ENCODE peak calls at places on chromosomes 7 and 10, in nine cellular contexts. F is T-helper 9 cell; V is activated gamma-delta T cell treated with Interleukin-2 at 50 U/mL for 16 hours; Y is stimulated activated CD4-positive, alpha-beta T cell treated with anti-CD3 and anti-CD28 coated beads, Interleukin-1b, Interleukin-23, amount 100 ng/mL, for 48 hours; A is activated T-helper 1 cell treated with anti-CD3 and anti-CD28 coated beads, Interleukin-2, amount 50 U/mL, for 16 hours; S is right lobe of liver; C is GOT3; B is AML-193; H is thoracic aorta. W is an unnamed sample.

GRCh38 chr10:133166828-133167692 is 7.0 kb downstream of the KNDC1 start:
- DNase-seq in B (no peak), H (no peak), A (no peak), V (no peak), C (no peak), F (no peak), S (no peak), Y (no peak), W (peak)

GRCh38 chr10:62250594-62251198 is 17.9 kb downstream of the RTKN2 start:
- DNase-seq in B (no peak), H (no peak), Y (no peak), F (no peak), V (no peak), A (no peak), S (no peak), C (no peak), W (no peak)

GRCh38 chr10:126075009-126075408 is 178.6 kb downstream of the FANK1 start:
- DNase-seq in H (no peak), A (no peak), B (no peak), V (no peak), F (no peak), Y (no peak), S (no peak), C (no peak), W (no peak)

GRCh38 chr7:132214452-132214851 is 361.8 kb downstream of the PLXNA4 start:
- DNase-seq in C (no peak), A (no peak), F (no peak), B (no peak), Y (no peak), H (no peak), S (no peak), V (no peak), W (no peak)

GRCh38 chr7:132433286-132433685 is 143.0 kb downstream of the PLXNA4 start:
- DNase-seq in Y (no peak), C (no peak), H (no peak), B (no peak), V (no peak), S (no peak), A (no peak), F (no peak), W (no peak)

GRCh38 chr10:114271779-114272167 is 32.7 kb downstream of the VWA2 start:
- DNase-seq in C (peak), B (no peak), H (peak), V (no peak), S (no peak), Y (no peak), A (no peak), F (no peak), W (no peak)

GRCh38 chr7:99409814-99410213 is 1.0 kb downstream of the BUD31 start:
- DNase-seq in H (no peak), V (no peak), B (no peak), S (no peak), A (no peak), F (no peak), Y (no peak), C (no peak), W (no peak)

GRCh38 chr7:30804078-30804661 is 33.0 kb downstream of the MINDY4 start:
- DNase-seq in F (no peak), C (no peak), V (no peak), Y (no peak), A (no peak), H (no peak), S (no peak), B (no peak), W (no peak)

GRCh38 chr7:32045228-32045627 is 25.0 kb downstream of the PDE1C start:
- DNase-seq in V (no peak), Y (no peak), B (no peak), S (no peak), F (no peak), H (no peak), A (no peak), C (no peak), W (no peak)

GRCh38 chr7:47638679-47639306 is 56.9 kb upstream of the TNS3 start:
- DNase-seq in S (no peak), A (no peak), F (no peak), Y (no peak), H (peak), C (no peak), V (no peak), B (no peak), W (no peak)

GRCh38 chr10:78196964-78197363 is 163.3 kb downstream of the RPS24 start:
- DNase-seq in F (no peak), C (no peak), S (no peak), B (no peak), Y (peak), H (no peak), V (no peak), A (no peak), W (no peak)

GRCh38 chr7:99525713-99526440 is 21.4 kb downstream of the ZKSCAN5 start:
- DNase-seq in A (no peak), F (no peak), S (peak), Y (no peak), B (peak), V (no peak), C (no peak), H (no peak), W (no peak)

GRCh38 chr10:127374901-127375300 is 174.2 kb upstream of the NPS start:
- DNase-seq in A (no peak), S (no peak), V (no peak), Y (no peak), H (no peak), B (no peak), F (no peak), C (no peak), W (no peak)

GRCh38 chr7:137018468-137018867 is 150.0 kb downstream of the CHRM2 start:
- DNase-seq in C (no peak), S (no peak), V (no peak), A (no peak), B (no peak), Y (no peak), F (no peak), H (no peak), W (no peak)

GRCh38 chr7:137904826-137905225 is 58.1 kb upstream of the DGKI start:
- DNase-seq in H (no peak), S (no peak), A (no peak), B (no peak), F (no peak), V (no peak), Y (no peak), C (no peak), W (no peak)

GRCh38 chr7:128672927-128673517 is 930 bp downstream of the GARIN1A start:
- DNase-seq in F (no peak), Y (peak), A (no peak), C (no peak), S (no peak), B (no peak), V (peak), H (no peak), W (peak)

GRCh38 chr7:156463280-156463679 is 177.3 kb upstream of the RNF32 start:
- DNase-seq in C (no peak), B (no peak), F (no peak), A (no peak), Y (no peak), S (no peak), V (no peak), H (no peak), W (no peak)

GRCh38 chr10:5737352-5737751 is 52.7 kb downstream of the TASOR2 start:
- DNase-seq in Y (no peak), F (no peak), A (no peak), B (no peak), C (no peak), V (no peak), S (no peak), H (no peak), W (no peak)

GRCh38 chr7:36644625-36645422 is 79.5 kb downstream of the AOAH start:
- DNase-seq in C (no peak), Y (no peak), F (no peak), S (no peak), A (no peak), H (no peak), V (no peak), B (no peak), W (peak)

GRCh38 chr10:124347956-124348355 is 70.8 kb downstream of the OAT start:
- DNase-seq in H (no peak), C (no peak), V (no peak), B (no peak), F (no peak), Y (no peak), S (no peak), A (no peak), W (no peak)

GRCh38 chr10:9845075-9845474 is 1172.6 kb upstream of the CELF2 start:
- DNase-seq in C (no peak), V (no peak), A (no peak), Y (no peak), S (no peak), H (no peak), B (no peak), F (no peak), W (no peak)

GRCh38 chr7:106054971-106055370 is 57.1 kb downstream of the SYPL1 start:
- DNase-seq in S (no peak), B (no peak), F (no peak), C (no peak), H (no peak), A (no peak), V (no peak), Y (no peak), W (peak)

GRCh38 chr10:106311590-106311989 is 852.9 kb downstream of the SORCS1 start:
- DNase-seq in Y (no peak), H (no peak), B (no peak), S (no peak), A (no peak), V (no peak), F (no peak), C (no peak), W (no peak)

GRCh38 chr10:8069627-8070026 is 15.1 kb downstream of the GATA3 start:
- DNase-seq in V (no peak), C (no peak), A (no peak), Y (no peak), H (no peak), B (no peak), S (no peak), F (no peak), W (no peak)

GRCh38 chr10:75887981-75888380 is 456.6 kb downstream of the LRMDA start:
- DNase-seq in A (no peak), S (no peak), V (no peak), B (no peak), C (no peak), F (no peak), H (no peak), Y (no peak), W (no peak)

GRCh38 chr10:26211781-26212444 is 4.7 kb upstream of the GAD2 start:
- DNase-seq in F (no peak), S (no peak), C (no peak), B (no peak), Y (no peak), A (no peak), H (no peak), V (no peak), W (no peak)

GRCh38 chr10:117934477-117934876 is 112.3 kb downstream of the RAB11FIP2 start:
- DNase-seq in C (no peak), F (no peak), V (no peak), S (no peak), B (no peak), A (no peak), Y (no peak), H (no peak), W (no peak)

GRCh38 chr7:137009404-137009803 is 141.0 kb downstream of the CHRM2 start:
- DNase-seq in S (no peak), A (no peak), V (no peak), F (no peak), B (no peak), C (no peak), Y (no peak), H (no peak), W (no peak)

GRCh38 chr7:1268076-1268815 is 35.6 kb downstream of the UNCX start:
- DNase-seq in A (no peak), F (no peak), S (peak), V (no peak), B (no peak), C (no peak), Y (no peak), H (no peak), W (no peak)

GRCh38 chr7:73903321-73904218 is 42.6 kb downstream of the TMEM270 start:
- DNase-seq in H (no peak), S (peak), F (no peak), V (no peak), A (no peak), Y (no peak), B (no peak), C (no peak), W (no peak)

GRCh38 chr10:73591935-73592699 is 975 bp upstream of the USP54 start:
- DNase-seq in Y (peak), S (peak), B (peak), H (no peak), A (no peak), F (no peak), V (no peak), C (no peak), W (no peak)